ENCODE peak calls at places on chromosomes 1 and 21, in seven cellular contexts. One of them, this sample, is unnamed. For H3K27me3 and H3K4me1, the result is how much of the 10 kb centered on the place peaks cover.

GRCh38 chr1:119791377-119791776 is 19.9 kb downstream of the REG4 start:
- DNase-seq in psoas muscle: no peak
- DNase-seq in upper lobe of right lung: no peak
- DNase-seq in tibial artery: no peak
- DNase-seq in PC-3: peak
- DNase-seq in heart left ventricle: no peak
- DNase-seq in heart right ventricle: no peak
- DNase-seq in this sample: no peak

GRCh38 chr1:27724961-27725373 is 794 bp upstream of the FAM76A start:
- DNase-seq in upper lobe of right lung: peak
- DNase-seq in PC-3: no peak
- DNase-seq in tibial artery: peak
- DNase-seq in heart left ventricle: peak
- DNase-seq in psoas muscle: peak
- DNase-seq in heart right ventricle: peak
- DNase-seq in this sample: peak

GRCh38 chr1:19616489-19616888 is 27.6 kb upstream of the NBL1 start:
- DNase-seq in heart left ventricle: no peak
- DNase-seq in psoas muscle: no peak
- DNase-seq in upper lobe of right lung: no peak
- DNase-seq in PC-3: peak
- DNase-seq in tibial artery: no peak
- DNase-seq in heart right ventricle: no peak
- DNase-seq in this sample: no peak

GRCh38 chr21:42363331-42363730 is 3.0 kb downstream of the TFF1 start:
- DNase-seq in heart right ventricle: no peak
- DNase-seq in psoas muscle: no peak
- DNase-seq in PC-3: peak
- DNase-seq in tibial artery: no peak
- DNase-seq in upper lobe of right lung: no peak
- DNase-seq in heart left ventricle: no peak
- DNase-seq in this sample: no peak

GRCh38 chr1:168362991-168363390 is 82.3 kb downstream of the TBX19 start:
- DNase-seq in psoas muscle: no peak
- DNase-seq in PC-3: no peak
- DNase-seq in upper lobe of right lung: no peak
- DNase-seq in heart right ventricle: no peak
- DNase-seq in tibial artery: no peak
- DNase-seq in heart left ventricle: no peak
- DNase-seq in this sample: no peak

GRCh38 chr1:53526451-53527101 is 67.4 kb downstream of the DMRTB1 start:
- DNase-seq in psoas muscle: no peak
- DNase-seq in PC-3: no peak
- DNase-seq in heart right ventricle: peak
- DNase-seq in heart left ventricle: peak
- DNase-seq in tibial artery: peak
- DNase-seq in upper lobe of right lung: no peak
- DNase-seq in this sample: peak

GRCh38 chr1:235516862-235517446 is 12.7 kb upstream of the B3GALNT2 start:
- DNase-seq in PC-3: no peak
- DNase-seq in psoas muscle: no peak
- DNase-seq in tibial artery: no peak
- DNase-seq in heart left ventricle: no peak
- DNase-seq in heart right ventricle: no peak
- DNase-seq in upper lobe of right lung: no peak
- DNase-seq in this sample: no peak

GRCh38 chr1:62420214-62420613 is 16.6 kb upstream of the USP1 start:
- DNase-seq in psoas muscle: no peak
- DNase-seq in tibial artery: no peak
- DNase-seq in heart left ventricle: no peak
- DNase-seq in heart right ventricle: no peak
- DNase-seq in upper lobe of right lung: no peak
- DNase-seq in PC-3: no peak
- DNase-seq in this sample: no peak

GRCh38 chr1:30760596-30761311 is 3.2 kb upstream of the LAPTM5 start:
- DNase-seq in heart left ventricle: no peak
- DNase-seq in heart right ventricle: no peak
- DNase-seq in upper lobe of right lung: no peak
- DNase-seq in psoas muscle: no peak
- DNase-seq in tibial artery: no peak
- DNase-seq in PC-3: no peak
- DNase-seq in this sample: no peak

GRCh38 chr21:39610705-39611104 is 2.0 kb upstream of the B3GALT5 start:
- DNase-seq in upper lobe of right lung: no peak
- DNase-seq in tibial artery: no peak
- DNase-seq in psoas muscle: no peak
- DNase-seq in PC-3: peak
- DNase-seq in heart left ventricle: no peak
- DNase-seq in heart right ventricle: no peak
- DNase-seq in this sample: peak

GRCh38 chr1:11069233-11069950 is 9.6 kb upstream of the SRM start:
- DNase-seq in tibial artery: no peak
- DNase-seq in heart right ventricle: no peak
- DNase-seq in upper lobe of right lung: peak
- DNase-seq in psoas muscle: peak
- DNase-seq in PC-3: no peak
- DNase-seq in heart left ventricle: no peak
- DNase-seq in this sample: peak

GRCh38 chr1:11571906-11572616 is 82.2 kb downstream of the FBXO2 start:
- DNase-seq in upper lobe of right lung: no peak
- DNase-seq in heart right ventricle: no peak
- DNase-seq in psoas muscle: no peak
- DNase-seq in PC-3: no peak
- DNase-seq in heart left ventricle: no peak
- DNase-seq in tibial artery: no peak
- DNase-seq in this sample: no peak

GRCh38 chr21:24369751-24370150 is 1237.5 kb downstream of the MRPL39 start:
- DNase-seq in tibial artery: no peak
- DNase-seq in upper lobe of right lung: no peak
- DNase-seq in heart right ventricle: no peak
- DNase-seq in PC-3: no peak
- DNase-seq in heart left ventricle: no peak
- DNase-seq in psoas muscle: no peak
- DNase-seq in this sample: no peak

GRCh38 chr1:56511323-56511722 is 68.0 kb downstream of the PLPP3 start:
- DNase-seq in psoas muscle: no peak
- DNase-seq in heart right ventricle: no peak
- DNase-seq in heart left ventricle: no peak
- DNase-seq in PC-3: no peak
- DNase-seq in tibial artery: no peak
- DNase-seq in upper lobe of right lung: no peak
- DNase-seq in this sample: no peak

GRCh38 chr1:53295746-53296722 is 31.8 kb downstream of the LRP8 start:
- DNase-seq in heart right ventricle: no peak
- DNase-seq in PC-3: no peak
- DNase-seq in tibial artery: no peak
- DNase-seq in heart left ventricle: no peak
- DNase-seq in upper lobe of right lung: peak
- DNase-seq in psoas muscle: no peak
- DNase-seq in this sample: no peak

GRCh38 chr1:159076753-159077656 is at the start of gene AIM2:
- DNase-seq in heart left ventricle: peak
- DNase-seq in tibial artery: no peak
- DNase-seq in heart right ventricle: no peak
- DNase-seq in upper lobe of right lung: peak
- DNase-seq in psoas muscle: no peak
- DNase-seq in PC-3: peak
- DNase-seq in this sample: no peak

GRCh38 chr21:33071878-33072306 is 2.0 kb downstream of the OLIG1 start:
- DNase-seq in upper lobe of right lung: no peak
- DNase-seq in tibial artery: no peak
- DNase-seq in heart right ventricle: no peak
- DNase-seq in psoas muscle: no peak
- DNase-seq in PC-3: no peak
- DNase-seq in heart left ventricle: no peak
- DNase-seq in this sample: no peak

GRCh38 chr21:29423051-29423450 is 124.3 kb downstream of the BACH1 start:
- DNase-seq in heart right ventricle: no peak
- DNase-seq in PC-3: no peak
- DNase-seq in upper lobe of right lung: no peak
- DNase-seq in psoas muscle: no peak
- DNase-seq in tibial artery: no peak
- DNase-seq in heart left ventricle: no peak
- DNase-seq in this sample: no peak

GRCh38 chr1:92913093-92913819 is 48.0 kb downstream of the DIPK1A start:
- DNase-seq in heart left ventricle: no peak
- DNase-seq in PC-3: no peak
- DNase-seq in tibial artery: no peak
- DNase-seq in heart right ventricle: no peak
- DNase-seq in psoas muscle: no peak
- DNase-seq in upper lobe of right lung: no peak
- DNase-seq in this sample: no peak
- TF ChIP-seq CTCF in heart left ventricle: no peak
- TF ChIP-seq CTCF in PC-3: no peak
- TF ChIP-seq CTCF in tibial artery: no peak
- TF ChIP-seq CTCF in heart right ventricle: no peak
- TF ChIP-seq CTCF in psoas muscle: no peak
- TF ChIP-seq CTCF in upper lobe of right lung: no peak
- TF ChIP-seq CTCF in this sample: no peak

GRCh38 chr1:154501423-154502065 is 475 bp upstream of the TDRD10 start:
- DNase-seq in psoas muscle: peak
- DNase-seq in heart left ventricle: peak
- DNase-seq in PC-3: no peak
- DNase-seq in upper lobe of right lung: peak
- DNase-seq in tibial artery: peak
- DNase-seq in heart right ventricle: peak
- DNase-seq in this sample: peak
- H3K27me3 ChIP-seq in psoas muscle: under half
- H3K27me3 ChIP-seq in heart left ventricle: under half
- H3K27me3 ChIP-seq in PC-3: half or more
- H3K27me3 ChIP-seq in upper lobe of right lung: under half
- H3K27me3 ChIP-seq in tibial artery: under half
- H3K27me3 ChIP-seq in heart right ventricle: under half
- H3K27me3 ChIP-seq in this sample: under half

DNA sequence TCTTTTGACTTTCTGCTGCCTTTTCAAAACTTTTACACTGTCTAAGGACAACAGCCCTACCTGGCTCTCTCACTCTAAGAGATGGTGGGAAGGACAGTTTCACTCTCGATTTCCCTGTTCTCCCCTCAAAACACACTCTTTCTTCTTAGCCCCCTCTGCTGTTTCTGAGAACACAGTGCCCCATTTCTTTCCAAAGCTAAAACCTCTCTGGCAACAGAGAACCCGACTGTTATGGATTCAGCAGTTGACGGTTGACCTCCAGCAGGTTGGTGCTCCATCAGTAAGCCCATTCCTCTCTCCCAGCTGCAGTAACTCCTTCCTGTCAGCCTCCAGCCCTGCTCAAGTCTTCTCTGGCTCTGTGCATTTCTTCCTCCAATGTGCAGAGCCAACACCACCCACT is 88.2 kb upstream of the ABCD3 start:
- DNase-seq in psoas muscle: no peak
- DNase-seq in heart right ventricle: peak
- DNase-seq in heart left ventricle: no peak
- DNase-seq in upper lobe of right lung: no peak
- DNase-seq in tibial artery: no peak
- DNase-seq in PC-3: peak
- DNase-seq in this sample: no peak
- H3K4me1 ChIP-seq in psoas muscle: under half
- H3K4me1 ChIP-seq in heart right ventricle: under half
- H3K4me1 ChIP-seq in heart left ventricle: half or more
- H3K4me1 ChIP-seq in upper lobe of right lung: under half
- H3K4me1 ChIP-seq in tibial artery: under half
- H3K4me1 ChIP-seq in PC-3: half or more
- H3K4me1 ChIP-seq in this sample: under half

GRCh38 chr1:201739492-201740085 is 89.4 kb upstream of the IPO9 start:
- DNase-seq in psoas muscle: no peak
- DNase-seq in upper lobe of right lung: peak
- DNase-seq in heart right ventricle: peak
- DNase-seq in PC-3: peak
- DNase-seq in heart left ventricle: peak
- DNase-seq in tibial artery: peak
- DNase-seq in this sample: peak
- TF ChIP-seq CTCF in psoas muscle: no peak
- TF ChIP-seq CTCF in upper lobe of right lung: no peak
- TF ChIP-seq CTCF in heart right ventricle: no peak
- TF ChIP-seq CTCF in PC-3: no peak
- TF ChIP-seq CTCF in heart left ventricle: no peak
- TF ChIP-seq CTCF in tibial artery: peak
- TF ChIP-seq CTCF in this sample: peak

DNA sequence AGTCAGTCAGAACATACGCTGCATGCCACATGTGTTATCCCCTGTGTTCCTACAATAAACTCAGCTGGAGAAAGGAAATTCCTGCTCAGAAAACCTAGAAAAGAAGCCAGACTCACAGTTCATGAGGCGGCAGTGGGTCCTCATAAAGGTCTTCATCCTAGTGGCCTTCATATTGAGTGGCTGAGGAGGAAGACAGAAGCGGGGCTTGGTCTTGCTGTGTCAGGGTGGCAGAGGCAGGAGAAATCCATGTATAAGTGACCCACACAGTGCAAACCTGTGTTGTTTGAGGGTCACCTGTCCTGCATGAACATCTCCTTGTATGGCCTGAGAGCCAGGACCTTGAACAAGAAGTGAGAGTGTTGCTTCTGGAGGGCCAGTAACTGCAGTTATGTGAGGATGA is 4.0 kb upstream of the WNT3A start:
- DNase-seq in PC-3: no peak
- DNase-seq in psoas muscle: no peak
- DNase-seq in heart right ventricle: no peak
- DNase-seq in heart left ventricle: no peak
- DNase-seq in tibial artery: no peak
- DNase-seq in upper lobe of right lung: no peak
- DNase-seq in this sample: no peak
- H3K27me3 ChIP-seq in PC-3: under half
- H3K27me3 ChIP-seq in psoas muscle: under half
- H3K27me3 ChIP-seq in heart right ventricle: half or more
- H3K27me3 ChIP-seq in heart left ventricle: under half
- H3K27me3 ChIP-seq in tibial artery: under half
- H3K27me3 ChIP-seq in upper lobe of right lung: half or more
- H3K27me3 ChIP-seq in this sample: under half

GRCh38 chr1:153958111-153958960 is at the start of gene CRTC2:
- DNase-seq in PC-3: peak
- DNase-seq in upper lobe of right lung: peak
- DNase-seq in psoas muscle: peak
- DNase-seq in heart left ventricle: peak
- DNase-seq in heart right ventricle: peak
- DNase-seq in tibial artery: peak
- DNase-seq in this sample: peak
- H3K4me1 ChIP-seq in PC-3: under half
- H3K4me1 ChIP-seq in upper lobe of right lung: half or more
- H3K4me1 ChIP-seq in psoas muscle: under half
- H3K4me1 ChIP-seq in heart left ventricle: half or more
- H3K4me1 ChIP-seq in heart right ventricle: under half
- H3K4me1 ChIP-seq in tibial artery: under half
- H3K4me1 ChIP-seq in this sample: half or more